ENCODE peak calls at places on chromosomes 4 and X, in four cellular contexts. P, Q, C and G are unnamed samples.

GRCh38 chr4:147361726-147362125 is 119.2 kb upstream of the EDNRA start:
- DNase-seq in P (no peak), Q (no peak), C (no peak), G (no peak)

GRCh38 chr4:23877758-23878229 is 12.1 kb downstream of the PPARGC1A start:
- DNase-seq in P (no peak), Q (peak), C (no peak), G (peak)

GRCh38 chrX:81890476-81890875 is 688.6 kb downstream of the SH3BGRL start:
- DNase-seq in P (no peak), Q (no peak), C (no peak), G (no peak)

GRCh38 chr4:127188847-127189246 is 443.9 kb upstream of the INTU start:
- DNase-seq in P (no peak), Q (no peak), C (no peak), G (no peak)

GRCh38 chr4:6854098-6854744 is 55.4 kb upstream of the TBC1D14 start:
- DNase-seq in P (no peak), Q (no peak), C (peak), G (no peak)

GRCh38 chr4:128980816-128981326 is 112.5 kb downstream of the SCLT1 start:
- DNase-seq in P (no peak), Q (no peak), C (no peak), G (no peak)

GRCh38 chrX:85544609-85545008 is 165.1 kb upstream of the POF1B start:
- DNase-seq in P (no peak), Q (no peak), C (no peak), G (no peak)

GRCh38 chr4:118033148-118034060 is 882 bp upstream of the NDST3 start:
- DNase-seq in P (no peak), Q (no peak), C (no peak), G (peak)

GRCh38 chrX:107630031-107630689 is 1.9 kb downstream of the PRPS1 start:
- DNase-seq in P (no peak), Q (no peak), C (no peak), G (no peak)

GRCh38 chrX:31124536-31124935 is 52.7 kb upstream of the FTHL17 start:
- DNase-seq in P (no peak), Q (no peak), C (no peak), G (no peak)

GRCh38 chrX:12949205-12949926 is 25.5 kb upstream of the TMSB4X start:
- DNase-seq in P (no peak), Q (no peak), C (peak), G (no peak)

GRCh38 chrX:148517191-148517590 is 16.8 kb downstream of the AFF2 start:
- DNase-seq in P (no peak), Q (no peak), C (no peak), G (no peak)

GRCh38 chr4:55503164-55503563 is 43.5 kb downstream of the CLOCK start:
- DNase-seq in P (peak), Q (no peak), C (no peak), G (peak)

GRCh38 chr4:156584100-156584499 is 387.5 kb downstream of the PDGFC start:
- DNase-seq in P (no peak), Q (no peak), C (no peak), G (no peak)

GRCh38 chr4:3010998-3011397 is 47.6 kb downstream of the GRK4 start:
- DNase-seq in P (no peak), Q (no peak), C (no peak), G (no peak)

GRCh38 chr4:65893957-65894755 is 223.9 kb upstream of the EPHA5 start:
- DNase-seq in P (no peak), Q (no peak), C (no peak), G (no peak)

GRCh38 chr4:96736352-96736889 is 896.5 kb downstream of the PDHA2 start:
- DNase-seq in P (no peak), Q (no peak), C (no peak), G (peak)

GRCh38 chr4:44927361-44928061 is 201.2 kb upstream of the GNPDA2 start:
- DNase-seq in P (peak), Q (peak), C (no peak), G (peak)

GRCh38 chrX:130725519-130725918 is 177.5 kb downstream of the ENOX2 start:
- DNase-seq in P (no peak), Q (no peak), C (no peak), G (no peak)

GRCh38 chr4:75545526-75545925 is 10.3 kb upstream of the ODAPH start:
- DNase-seq in P (no peak), Q (no peak), C (no peak), G (no peak)

GRCh38 chr4:150264595-150265141 is 186.4 kb downstream of the DCLK2 start:
- DNase-seq in P (no peak), Q (peak), C (no peak), G (no peak)

GRCh38 chr4:20354120-20354519 is 102.4 kb downstream of the SLIT2 start:
- DNase-seq in P (no peak), Q (no peak), C (no peak), G (no peak)

GRCh38 chr4:177484613-177485021 is 42.4 kb upstream of the AGA start:
- DNase-seq in P (no peak), Q (peak), C (no peak), G (peak)

GRCh38 chr4:177485528-177485927 is 43.3 kb upstream of the AGA start:
- DNase-seq in P (no peak), Q (no peak), C (no peak), G (peak)

GRCh38 chr4:177480796-177481195 is 38.6 kb upstream of the AGA start:
- DNase-seq in P (no peak), Q (no peak), C (no peak), G (no peak)

GRCh38 chr4:177482367-177482766 is 40.1 kb upstream of the AGA start:
- DNase-seq in P (no peak), Q (no peak), C (no peak), G (no peak)

DNA sequence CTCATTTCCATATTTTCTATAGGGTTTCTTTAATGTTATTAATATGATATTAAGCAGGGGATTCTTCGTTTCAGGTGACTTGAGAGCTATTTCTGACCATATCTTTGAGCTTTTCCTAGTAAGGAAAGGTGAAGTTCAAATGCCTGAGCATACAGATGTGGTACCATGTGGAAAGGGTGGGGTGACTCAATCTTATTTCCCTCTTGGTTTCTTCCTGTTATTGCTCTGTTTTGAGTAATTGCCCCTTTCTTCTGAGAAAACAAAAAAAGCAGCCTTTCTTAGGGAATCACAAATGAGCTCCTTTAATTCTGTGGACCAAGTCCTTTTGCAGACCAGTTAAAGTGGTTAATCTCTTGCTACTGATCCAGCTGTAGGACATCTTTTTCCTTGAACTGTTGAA is 41.0 kb upstream of the AGA start:
- DNase-seq in P (no peak), Q (no peak), C (no peak), G (no peak)
- TF ChIP-seq POLR2AphosphoS2 in P (no peak), Q (no peak), C (no peak), G (no peak)

DNA sequence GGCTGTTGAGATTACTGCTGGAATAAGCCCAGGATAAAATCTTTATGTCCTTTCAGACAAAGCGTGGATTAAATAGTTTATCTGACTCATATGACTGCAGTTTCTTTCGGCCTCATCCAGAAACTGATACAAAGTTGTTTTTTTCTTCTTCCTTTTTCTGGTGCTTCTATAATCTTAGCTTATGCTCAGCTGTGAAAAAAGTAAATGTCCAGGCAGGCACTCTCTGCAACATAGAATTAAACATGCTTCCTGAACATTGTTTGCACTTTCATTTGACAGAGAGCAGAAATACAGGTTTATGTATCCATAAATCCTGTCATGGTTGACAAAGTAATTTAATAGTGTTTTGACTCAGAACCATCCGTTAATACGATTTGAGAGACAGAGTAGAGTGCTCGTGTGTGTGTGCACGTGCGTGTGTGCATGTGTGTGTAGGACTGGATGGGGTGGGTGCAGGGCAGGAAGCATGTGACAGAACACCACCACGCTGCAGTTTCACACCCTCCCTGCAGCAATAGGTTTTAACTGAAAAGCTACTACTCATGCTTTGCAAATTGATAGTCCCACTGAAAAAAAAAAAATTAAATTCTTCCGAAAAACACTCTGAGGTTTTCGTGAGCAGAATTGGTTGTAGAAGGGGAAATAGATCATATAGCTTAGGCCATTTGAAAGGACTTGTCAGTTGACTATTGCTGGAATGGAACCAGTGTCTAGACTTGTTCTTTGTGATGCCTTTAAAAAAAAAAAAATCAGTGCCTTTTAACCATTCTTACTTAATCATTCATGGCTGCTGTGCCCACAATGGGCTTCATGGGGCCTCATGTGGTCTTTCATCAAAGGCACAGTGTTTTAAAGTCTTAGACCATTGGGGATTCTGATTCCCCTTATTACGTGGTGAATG is 139.0 kb downstream of the AFF1 start:
- DNase-seq in P (no peak), Q (no peak), C (peak), G (no peak)
- TF ChIP-seq POLR2AphosphoS2 in P (no peak), Q (no peak), C (no peak), G (no peak)

GRCh38 chr4:42104521-42104920 is 47.9 kb downstream of the BEND4 start:
- DNase-seq in P (no peak), Q (no peak), C (no peak), G (no peak)
- TF ChIP-seq POLR2AphosphoS2 in P (no peak), Q (no peak), C (no peak), G (no peak)

GRCh38 chr4:78962597-78963115 is 23.4 kb upstream of the PAQR3 start:
- DNase-seq in P (no peak), Q (no peak), C (no peak), G (no peak)
- TF ChIP-seq POLR2AphosphoS2 in P (no peak), Q (no peak), C (no peak), G (no peak)

GRCh38 chrX:45322382-45322781 is 121.7 kb upstream of the DIPK2B start:
- DNase-seq in P (no peak), Q (peak), C (no peak), G (peak)
- TF ChIP-seq POLR2AphosphoS2 in P (no peak), Q (no peak), C (no peak), G (no peak)